ENCODE peak calls at places on chromosome 5, in ten cellular contexts. U is activated naive CD4-positive, alpha-beta T cell; L is iris pigment epithelial cell; I is stimulated activated CD4-positive, alpha-beta T cell treated with anti-CD3 and anti-CD28 coated beads, Interleukin-15, amount 100 ng/mL, for 24 hours; X is caudate nucleus; K is Calu3; M is heart right ventricle; C is RWPE1; G is mesothelial cell of epicardium; W is HFFc6. T is an unnamed sample.

GRCh38 chr5:179964015-179964414 is 56.3 kb upstream of the TBC1D9B start:
- DNase-seq in K (no peak), U (no peak), C (no peak), M (no peak), G (no peak), L (no peak), X (no peak), W (no peak), I (no peak), T (no peak)

GRCh38 chr5:116451905-116452450 is 122.6 kb downstream of the SEMA6A start:
- DNase-seq in M (no peak), L (peak), X (no peak), C (no peak), W (no peak), G (no peak), I (no peak), K (no peak), U (no peak), T (no peak)

GRCh38 chr5:142740903-142741302 is 29.3 kb upstream of the ARHGAP26 start:
- DNase-seq in U (no peak), I (no peak), K (no peak), C (no peak), G (no peak), W (no peak), L (no peak), M (no peak), X (no peak), T (no peak)

GRCh38 chr5:76836181-76836580 is 13.6 kb upstream of the S100Z start:
- DNase-seq in L (peak), I (no peak), U (no peak), G (no peak), C (no peak), M (no peak), X (no peak), K (no peak), W (no peak), T (no peak)

GRCh38 chr5:62133426-62133825 is 172.6 kb upstream of the KIF2A start:
- DNase-seq in U (no peak), W (no peak), X (no peak), K (no peak), G (no peak), C (no peak), I (no peak), L (no peak), M (no peak), T (no peak)

GRCh38 chr5:90134892-90135291 is 274.7 kb downstream of the CETN3 start:
- DNase-seq in X (no peak), C (no peak), U (no peak), I (no peak), W (no peak), L (peak), K (peak), G (no peak), M (peak), T (no peak)

GRCh38 chr5:32531885-32532520 is 53.4 kb upstream of the SUB1 start:
- DNase-seq in U (peak), W (peak), L (peak), M (no peak), K (peak), G (no peak), X (peak), C (no peak), I (peak), T (peak)

GRCh38 chr5:33781286-33781685 is 110.5 kb downstream of the ADAMTS12 start:
- DNase-seq in L (peak), G (no peak), I (no peak), U (no peak), X (no peak), K (no peak), M (no peak), W (peak), C (no peak), T (no peak)

GRCh38 chr5:130324953-130325671 is 420.8 kb downstream of the CHSY3 start:
- DNase-seq in W (no peak), X (no peak), G (no peak), U (no peak), C (no peak), M (peak), K (no peak), L (peak), I (no peak), T (no peak)

GRCh38 chr5:175772747-175773533 is 98.4 kb upstream of the CPLX2 start:
- DNase-seq in U (no peak), I (no peak), C (peak), X (no peak), K (no peak), M (no peak), L (no peak), W (no peak), G (no peak), T (no peak)

GRCh38 chr5:107668933-107669542 is 1.7 kb downstream of the EFNA5 start:
- DNase-seq in I (no peak), W (no peak), X (no peak), K (no peak), G (no peak), U (no peak), M (no peak), C (peak), L (peak), T (no peak)

GRCh38 chr5:155728146-155728856 is 598.7 kb upstream of the SGCD start:
- DNase-seq in W (no peak), C (peak), K (no peak), U (no peak), M (peak), L (peak), X (peak), I (no peak), G (peak), T (no peak)

GRCh38 chr5:142508630-142509425 is 177.1 kb downstream of the FGF1 start:
- DNase-seq in M (no peak), K (no peak), C (no peak), G (no peak), L (no peak), U (no peak), W (no peak), I (no peak), X (no peak), T (no peak)

GRCh38 chr5:60727032-60727431 is 27.1 kb upstream of the DEPDC1B start:
- DNase-seq in I (no peak), K (no peak), M (no peak), C (no peak), L (no peak), X (no peak), W (no peak), G (no peak), U (no peak), T (peak)

GRCh38 chr5:14775857-14776256 is 95.7 kb downstream of the ANKH start:
- DNase-seq in U (no peak), L (peak), C (peak), I (no peak), M (peak), X (no peak), G (no peak), K (peak), W (no peak), T (peak)

GRCh38 chr5:179435731-179436315 is 90.6 kb upstream of the ADAMTS2 start:
- DNase-seq in C (no peak), G (no peak), M (peak), U (no peak), K (no peak), I (no peak), L (no peak), X (no peak), W (no peak), T (no peak)

GRCh38 chr5:96567188-96567587 is 95.0 kb upstream of the CAST start:
- DNase-seq in I (no peak), W (peak), M (no peak), L (peak), X (no peak), K (no peak), U (no peak), G (no peak), C (no peak), T (no peak)

GRCh38 chr5:94788527-94788926 is 170.1 kb downstream of the SLF1 start:
- DNase-seq in X (no peak), M (no peak), W (no peak), C (no peak), I (no peak), G (no peak), K (no peak), U (no peak), L (no peak), T (no peak)

GRCh38 chr5:34415559-34416198 is 240.4 kb upstream of the RAI14 start:
- DNase-seq in M (no peak), W (peak), X (no peak), G (no peak), K (no peak), U (no peak), L (peak), I (no peak), C (no peak), T (no peak)

GRCh38 chr5:1510151-1510561 is 13.6 kb downstream of the LPCAT1 start:
- DNase-seq in X (peak), W (no peak), K (no peak), G (no peak), U (no peak), L (no peak), C (no peak), M (no peak), I (no peak), T (no peak)

GRCh38 chr5:124628721-124629596 is 117.5 kb downstream of the ZNF608 start:
- DNase-seq in I (no peak), W (peak), C (peak), U (no peak), L (peak), X (no peak), M (no peak), K (peak), G (no peak), T (peak)

GRCh38 chr5:156253130-156253529 is 73.8 kb upstream of the SGCD start:
- DNase-seq in I (no peak), M (no peak), G (no peak), U (no peak), C (no peak), X (no peak), K (no peak), L (no peak), W (no peak), T (no peak)

GRCh38 chr5:138975098-138975847 is 100.1 kb upstream of the LRRTM2 start:
- DNase-seq in M (peak), X (no peak), G (peak), U (no peak), W (peak), I (no peak), C (no peak), K (no peak), L (peak), T (no peak)

GRCh38 chr5:53936481-53937352 is 373.7 kb downstream of the ARL15 start:
- DNase-seq in L (no peak), I (no peak), U (no peak), G (no peak), X (no peak), K (no peak), C (no peak), M (peak), W (peak), T (no peak)

GRCh38 chr5:36870399-36871040 is 6.0 kb upstream of the NIPBL start:
- DNase-seq in C (peak), W (peak), G (no peak), I (no peak), U (no peak), M (no peak), L (peak), X (no peak), K (no peak), T (peak)

GRCh38 chr5:157603333-157604190 is 28.0 kb upstream of the ADAM19 start:
- DNase-seq in K (peak), X (no peak), M (no peak), G (no peak), I (peak), C (peak), W (peak), U (peak), L (peak), T (peak)

GRCh38 chr5:128409401-128409800 is 128.6 kb downstream of the FBN2 start:
- DNase-seq in C (peak), G (no peak), W (no peak), M (no peak), L (no peak), K (no peak), X (no peak), I (no peak), U (no peak), T (no peak)

GRCh38 chr5:153629027-153629426 is 138.6 kb downstream of the GRIA1 start:
- DNase-seq in M (peak), G (no peak), C (peak), X (peak), I (no peak), W (peak), L (peak), K (peak), U (no peak), T (peak)

GRCh38 chr5:150172147-150172546 is 5.6 kb downstream of the CDX1 start:
- DNase-seq in W (no peak), C (no peak), L (peak), U (no peak), K (no peak), X (no peak), M (no peak), G (no peak), I (no peak), T (no peak)

GRCh38 chr5:4614088-4614487 is 526.0 kb upstream of the ADAMTS16 start:
- DNase-seq in X (no peak), K (no peak), U (no peak), G (no peak), W (no peak), I (no peak), M (no peak), C (no peak), L (no peak), T (no peak)

GRCh38 chr5:142012792-142013388 is at the start of gene GNPDA1:
- DNase-seq in K (peak), L (peak), W (peak), C (peak), U (peak), I (peak), M (peak), G (peak), X (peak), T (peak)

GRCh38 chr5:132655821-132656773 is 1.9 kb upstream of the IL13 start:
- DNase-seq in L (peak), G (no peak), K (peak), U (no peak), I (peak), M (no peak), C (peak), X (no peak), W (no peak), T (no peak)

GRCh38 chr5:159412284-159413046 is 82.2 kb upstream of the IL12B start:
- DNase-seq in U (peak), K (no peak), X (no peak), G (no peak), M (no peak), C (no peak), I (peak), W (no peak), L (peak), T (no peak)